ENCODE peak calls at places on chromosomes 11 and 22, in five cellular contexts. One of them, this sample, is unnamed.
A peak's percentile ranks its signal among the peaks of the same experiment; 100 is the strongest.

GRCh38 chr11:68128682-68129327 is 7.6 kb upstream of the CHKA start:
- DNase-seq in non-pigmented ciliary epithelial cell: peak; percentile 43
- DNase-seq in Calu3: peak; percentile 65
- DNase-seq in activated CD8-positive, alpha-beta memory T cell treated with anti-CD3 and anti-CD28 coated beads for 4 hours: no peak
- DNase-seq in HEK293T: no peak
- DNase-seq in this sample: no peak

GRCh38 chr11:720017-720641 is 14.1 kb downstream of the EPS8L2 start:
- DNase-seq in activated CD8-positive, alpha-beta memory T cell treated with anti-CD3 and anti-CD28 coated beads for 4 hours: no peak
- DNase-seq in non-pigmented ciliary epithelial cell: no peak
- DNase-seq in HEK293T: no peak
- DNase-seq in Calu3: no peak
- DNase-seq in this sample: no peak

GRCh38 chr11:109597336-109597735 is 175.3 kb downstream of the C11orf87 start:
- DNase-seq in HEK293T: no peak
- DNase-seq in Calu3: no peak
- DNase-seq in activated CD8-positive, alpha-beta memory T cell treated with anti-CD3 and anti-CD28 coated beads for 4 hours: no peak
- DNase-seq in non-pigmented ciliary epithelial cell: no peak
- DNase-seq in this sample: no peak

GRCh38 chr11:33934450-33934849 is 42.6 kb upstream of the LMO2 start:
- DNase-seq in Calu3: no peak
- DNase-seq in non-pigmented ciliary epithelial cell: no peak
- DNase-seq in activated CD8-positive, alpha-beta memory T cell treated with anti-CD3 and anti-CD28 coated beads for 4 hours: no peak
- DNase-seq in HEK293T: no peak
- DNase-seq in this sample: no peak

GRCh38 chr22:37514526-37515051 is 4.6 kb downstream of the CARD10 start:
- DNase-seq in non-pigmented ciliary epithelial cell: no peak
- DNase-seq in HEK293T: no peak
- DNase-seq in Calu3: no peak
- DNase-seq in activated CD8-positive, alpha-beta memory T cell treated with anti-CD3 and anti-CD28 coated beads for 4 hours: no peak
- DNase-seq in this sample: no peak

GRCh38 chr11:110833033-110833484 is 120.8 kb upstream of the ARHGAP20 start:
- DNase-seq in HEK293T: no peak
- DNase-seq in Calu3: no peak
- DNase-seq in non-pigmented ciliary epithelial cell: peak; percentile 35
- DNase-seq in activated CD8-positive, alpha-beta memory T cell treated with anti-CD3 and anti-CD28 coated beads for 4 hours: no peak
- DNase-seq in this sample: no peak

GRCh38 chr11:63534076-63534475 is 2.5 kb upstream of the PLAAT4 start:
- DNase-seq in activated CD8-positive, alpha-beta memory T cell treated with anti-CD3 and anti-CD28 coated beads for 4 hours: no peak
- DNase-seq in Calu3: no peak
- DNase-seq in HEK293T: no peak
- DNase-seq in non-pigmented ciliary epithelial cell: no peak
- DNase-seq in this sample: no peak

GRCh38 chr11:70122490-70123198 is 44.5 kb downstream of the ANO1 start:
- DNase-seq in activated CD8-positive, alpha-beta memory T cell treated with anti-CD3 and anti-CD28 coated beads for 4 hours: no peak
- DNase-seq in HEK293T: no peak
- DNase-seq in non-pigmented ciliary epithelial cell: no peak
- DNase-seq in Calu3: no peak
- DNase-seq in this sample: no peak

GRCh38 chr11:10379022-10379421 is 74.1 kb downstream of the ADM start:
- DNase-seq in HEK293T: no peak
- DNase-seq in activated CD8-positive, alpha-beta memory T cell treated with anti-CD3 and anti-CD28 coated beads for 4 hours: no peak
- DNase-seq in Calu3: no peak
- DNase-seq in non-pigmented ciliary epithelial cell: no peak
- DNase-seq in this sample: no peak

GRCh38 chr11:119641991-119642745 is 86.8 kb downstream of the NECTIN1 start:
- DNase-seq in activated CD8-positive, alpha-beta memory T cell treated with anti-CD3 and anti-CD28 coated beads for 4 hours: no peak
- DNase-seq in non-pigmented ciliary epithelial cell: no peak
- DNase-seq in Calu3: peak; percentile 33
- DNase-seq in HEK293T: peak; percentile 73
- DNase-seq in this sample: peak; percentile 9

GRCh38 chr11:41308286-41308685 is 151.2 kb downstream of the LRRC4C start:
- DNase-seq in non-pigmented ciliary epithelial cell: no peak
- DNase-seq in HEK293T: no peak
- DNase-seq in activated CD8-positive, alpha-beta memory T cell treated with anti-CD3 and anti-CD28 coated beads for 4 hours: no peak
- DNase-seq in Calu3: no peak
- DNase-seq in this sample: no peak

GRCh38 chr11:30635401-30635989 is 49.3 kb upstream of the MPPED2 start:
- DNase-seq in activated CD8-positive, alpha-beta memory T cell treated with anti-CD3 and anti-CD28 coated beads for 4 hours: no peak
- DNase-seq in non-pigmented ciliary epithelial cell: peak; percentile 3
- DNase-seq in HEK293T: peak; percentile 53
- DNase-seq in Calu3: no peak
- DNase-seq in this sample: no peak

GRCh38 chr11:34926101-34926830 is 9.8 kb downstream of the PDHX start:
- DNase-seq in activated CD8-positive, alpha-beta memory T cell treated with anti-CD3 and anti-CD28 coated beads for 4 hours: no peak
- DNase-seq in non-pigmented ciliary epithelial cell: no peak
- DNase-seq in HEK293T: peak; percentile 13
- DNase-seq in Calu3: peak; percentile 38
- DNase-seq in this sample: peak; percentile 37

GRCh38 chr22:46081036-46081830 is 69.1 kb upstream of the PPARA start:
- DNase-seq in Calu3: no peak
- DNase-seq in HEK293T: no peak
- DNase-seq in non-pigmented ciliary epithelial cell: no peak
- DNase-seq in activated CD8-positive, alpha-beta memory T cell treated with anti-CD3 and anti-CD28 coated beads for 4 hours: no peak
- DNase-seq in this sample: no peak

GRCh38 chr22:46542011-46542985 is 4.9 kb upstream of the CELSR1 start:
- DNase-seq in activated CD8-positive, alpha-beta memory T cell treated with anti-CD3 and anti-CD28 coated beads for 4 hours: peak; percentile 38
- DNase-seq in Calu3: peak; percentile 91
- DNase-seq in non-pigmented ciliary epithelial cell: no peak
- DNase-seq in HEK293T: peak; percentile 87
- DNase-seq in this sample: no peak

GRCh38 chr22:41405588-41405987 is 23.8 kb downstream of the TEF start:
- DNase-seq in Calu3: no peak
- DNase-seq in non-pigmented ciliary epithelial cell: no peak
- DNase-seq in HEK293T: no peak
- DNase-seq in activated CD8-positive, alpha-beta memory T cell treated with anti-CD3 and anti-CD28 coated beads for 4 hours: no peak
- DNase-seq in this sample: no peak

GRCh38 chr11:8041576-8041975 is 39.4 kb upstream of the TUB start:
- DNase-seq in HEK293T: no peak
- DNase-seq in activated CD8-positive, alpha-beta memory T cell treated with anti-CD3 and anti-CD28 coated beads for 4 hours: no peak
- DNase-seq in Calu3: no peak
- DNase-seq in non-pigmented ciliary epithelial cell: no peak
- DNase-seq in this sample: no peak

GRCh38 chr11:92453055-92453454 is 228.4 kb downstream of the FAT3 start:
- DNase-seq in activated CD8-positive, alpha-beta memory T cell treated with anti-CD3 and anti-CD28 coated beads for 4 hours: no peak
- DNase-seq in HEK293T: no peak
- DNase-seq in Calu3: no peak
- DNase-seq in non-pigmented ciliary epithelial cell: peak; percentile 37
- DNase-seq in this sample: no peak

GRCh38 chr11:4191031-4191571 is 96.5 kb downstream of the RRM1 start:
- DNase-seq in HEK293T: no peak
- DNase-seq in Calu3: no peak
- DNase-seq in non-pigmented ciliary epithelial cell: no peak
- DNase-seq in activated CD8-positive, alpha-beta memory T cell treated with anti-CD3 and anti-CD28 coated beads for 4 hours: no peak
- DNase-seq in this sample: no peak

GRCh38 chr11:74815966-74816365 is 67.3 kb downstream of the RNF169 start:
- DNase-seq in Calu3: no peak
- DNase-seq in non-pigmented ciliary epithelial cell: no peak
- DNase-seq in activated CD8-positive, alpha-beta memory T cell treated with anti-CD3 and anti-CD28 coated beads for 4 hours: no peak
- DNase-seq in HEK293T: no peak
- DNase-seq in this sample: no peak

GRCh38 chr11:65112551-65113360 is 1.1 kb downstream of the TM7SF2 start:
- DNase-seq in activated CD8-positive, alpha-beta memory T cell treated with anti-CD3 and anti-CD28 coated beads for 4 hours: peak; percentile 47
- DNase-seq in non-pigmented ciliary epithelial cell: no peak
- DNase-seq in HEK293T: peak; percentile 64
- DNase-seq in Calu3: peak; percentile 72
- DNase-seq in this sample: no peak

GRCh38 chr11:67463680-67464410 is 5.2 kb downstream of the TMEM134 start:
- DNase-seq in non-pigmented ciliary epithelial cell: no peak
- DNase-seq in HEK293T: no peak
- DNase-seq in activated CD8-positive, alpha-beta memory T cell treated with anti-CD3 and anti-CD28 coated beads for 4 hours: no peak
- DNase-seq in Calu3: peak; percentile 89
- DNase-seq in this sample: no peak

GRCh38 chr11:86947541-86947940 is 7.7 kb downstream of the FZD4 start:
- DNase-seq in HEK293T: no peak
- DNase-seq in activated CD8-positive, alpha-beta memory T cell treated with anti-CD3 and anti-CD28 coated beads for 4 hours: no peak
- DNase-seq in non-pigmented ciliary epithelial cell: no peak
- DNase-seq in Calu3: no peak
- DNase-seq in this sample: no peak

GRCh38 chr11:96061730-96062524 is 138.0 kb upstream of the MTMR2 start:
- DNase-seq in HEK293T: no peak
- DNase-seq in non-pigmented ciliary epithelial cell: peak; percentile 60
- DNase-seq in Calu3: no peak
- DNase-seq in activated CD8-positive, alpha-beta memory T cell treated with anti-CD3 and anti-CD28 coated beads for 4 hours: no peak
- DNase-seq in this sample: peak; percentile 54